ENCODE peak calls at places on chromosome 20, in nine cellular contexts. R is activated B cell treated with CpG ODN at 0.5 μM for 24 hours; N is stimulated activated naive CD8-positive, alpha-beta T cell treated with anti-CD3 and anti-CD28 coated beads, Interleukin-15, Interleukin-2, amounts not matched to agents 100 U/mL and 50 U/mL, for 24 hours; M is mucosa of descending colon; I is naive thymus-derived CD4-positive, alpha-beta T cell; H is upper lobe of right lung; Y is activated T-cell treated with anti-CD3 and anti-CD28 coated beads, Interleukin-2, amount 50 U/mL, for 4 hours; G is WTC11; A is lung. P is an unnamed sample.
A peak's percentile ranks its signal among the peaks of the same experiment; 100 is the strongest.

GRCh38 chr20:49916146-49917002 is 1.0 kb upstream of the SPATA2 start:
- ATAC-seq in R (no peak), N (peak; percentile 42), M (peak; percentile 83), I (no peak), H (peak; percentile 3), Y (no peak), G (no peak), A (no peak), P (peak; percentile 35)

GRCh38 chr20:16423311-16424212 is 149.7 kb downstream of the KIF16B start:
- ATAC-seq in R (no peak), N (no peak), M (peak; percentile 31), I (no peak), H (no peak), Y (no peak), G (no peak), A (no peak), P (no peak)

GRCh38 chr20:49276895-49277785 is 717 bp downstream of the ZNFX1 start:
- ATAC-seq in R (no peak), N (peak; percentile 44), M (peak; percentile 17), I (no peak), H (peak; percentile 2), Y (peak; percentile 21), G (no peak), A (no peak), P (peak; percentile 42)

GRCh38 chr20:1700990-1701389 is 43.4 kb upstream of the SIRPG start:
- ATAC-seq in R (no peak), N (no peak), M (no peak), I (no peak), H (no peak), Y (no peak), G (no peak), A (no peak), P (no peak)

GRCh38 chr20:36497856-36498255 is 43.5 kb upstream of the MYL9 start:
- ATAC-seq in R (no peak), N (no peak), M (no peak), I (no peak), H (peak; percentile 55), Y (no peak), G (no peak), A (no peak), P (no peak)

GRCh38 chr20:19367591-19367990 is 155.1 kb downstream of the SLC24A3 start:
- ATAC-seq in R (no peak), N (no peak), M (no peak), I (no peak), H (no peak), Y (no peak), G (no peak), A (no peak), P (no peak)

GRCh38 chr20:18805881-18806280 is 7.7 kb upstream of the SCP2D1 start:
- ATAC-seq in R (no peak), N (no peak), M (no peak), I (peak; percentile 83), H (no peak), Y (no peak), G (no peak), A (no peak), P (no peak)

GRCh38 chr20:41249781-41250281 is 67.7 kb downstream of the ZHX3 start:
- ATAC-seq in R (peak; percentile 59), N (no peak), M (no peak), I (no peak), H (peak; percentile 56), Y (no peak), G (peak; percentile 90), A (no peak), P (peak; percentile 38)

GRCh38 chr20:58233881-58234528 is 5.6 kb upstream of the ANKRD60 start:
- ATAC-seq in R (no peak), N (no peak), M (peak; percentile 36), I (no peak), H (peak; percentile 52), Y (no peak), G (peak; percentile 64), A (no peak), P (no peak)

P was measured in stimulated activated memory B cell treated with anti-CD40 and anti-IgM and Interleukin-4, amounts not matched to agents 10 μg/mL and 1 μg/mL and 100 μg/mL, for 72 hours.